ENCODE peak calls at places on chromosomes 12 and 14, in four cellular contexts. C is K562, E is HepG2, N is HCT116. Z is an unnamed sample.

GRCh38 chr12:47053991-47054390 is 25.4 kb upstream of the PCED1B start:
- DNase-seq in C (no peak), E (no peak), N (no peak), Z (no peak)

GRCh38 chr14:22185191-22185590 is 403.8 kb downstream of the DAD1 start:
- DNase-seq in E (peak), C (no peak), N (no peak), Z (no peak)

GRCh38 chr12:80262372-80263170 is 163.2 kb downstream of the OTOGL start:
- DNase-seq in C (no peak), E (no peak), N (no peak), Z (no peak)

GRCh38 chr12:38669530-38669929 is 235.9 kb downstream of the CPNE8 start:
- DNase-seq in N (no peak), E (no peak), C (peak), Z (no peak)

GRCh38 chr14:101738921-101739320 is 22.6 kb upstream of the PPP2R5C start:
- DNase-seq in N (no peak), C (no peak), E (no peak), Z (no peak)

GRCh38 chr12:10940389-10940788 is 1.3 kb upstream of the TAS2R14 start:
- DNase-seq in C (no peak), N (no peak), E (peak), Z (no peak)

GRCh38 chr12:131694116-131694838 is 16.6 kb upstream of the SFSWAP start:
- DNase-seq in E (no peak), C (no peak), N (no peak), Z (no peak)

GRCh38 chr14:36279306-36280244 is 40.9 kb downstream of the MBIP start:
- DNase-seq in E (no peak), N (no peak), C (no peak), Z (no peak)

GRCh38 chr12:52221912-52222457 is 11.1 kb upstream of the KRT7 start:
- DNase-seq in C (peak), E (no peak), N (peak), Z (no peak)

GRCh38 chr14:50242566-50243288 is 11.3 kb upstream of the SOS2 start:
- DNase-seq in E (no peak), N (no peak), C (no peak), Z (no peak)

GRCh38 chr12:67426067-67426466 is 156.9 kb downstream of the CAND1 start:
- DNase-seq in C (no peak), N (no peak), E (no peak), Z (no peak)

GRCh38 chr12:89947437-89948265 is 239.0 kb upstream of the ATP2B1 start:
- DNase-seq in E (no peak), N (no peak), C (no peak), Z (peak)

GRCh38 chr14:58414845-58415244 is 12.5 kb downstream of the TIMM9 start:
- DNase-seq in N (no peak), C (peak), E (no peak), Z (no peak)

GRCh38 chr12:68080577-68080976 is 79.0 kb downstream of the IFNG start:
- DNase-seq in C (no peak), N (no peak), E (no peak), Z (no peak)

GRCh38 chr12:48882325-48882687 is 16.6 kb upstream of the RND1 start:
- DNase-seq in N (no peak), E (no peak), C (no peak), Z (no peak)

GRCh38 chr12:29241821-29242591 is 92.9 kb downstream of the FAR2 start:
- DNase-seq in N (peak), C (no peak), E (peak), Z (peak)

GRCh38 chr12:46133751-46134150 is 135.1 kb downstream of the SLC38A1 start:
- DNase-seq in N (no peak), E (no peak), C (no peak), Z (no peak)

GRCh38 chr14:90624732-90625444 is 191.3 kb downstream of the TTC7B start:
- DNase-seq in C (no peak), N (no peak), E (peak), Z (no peak)

GRCh38 chr12:122917508-122918227 is 21.7 kb upstream of the VPS37B start:
- DNase-seq in C (peak), N (no peak), E (peak), Z (no peak)

GRCh38 chr14:59161571-59162175 is 26.8 kb upstream of the DAAM1 start:
- DNase-seq in N (peak), C (no peak), E (peak), Z (no peak)

GRCh38 chr14:105149146-105149781 is 19.3 kb downstream of the JAG2 start:
- DNase-seq in C (no peak), N (no peak), E (no peak), Z (no peak)

GRCh38 chr14:51386983-51387730 is 147.1 kb downstream of the TMX1 start:
- DNase-seq in C (no peak), N (no peak), E (no peak), Z (no peak)

GRCh38 chr14:54366726-54367707 is 29.8 kb upstream of the CDKN3 start:
- DNase-seq in C (peak), N (peak), E (peak), Z (peak)

GRCh38 chr12:111757361-111758119 is 9.2 kb upstream of the ALDH2 start:
- DNase-seq in N (no peak), E (no peak), C (no peak), Z (no peak)

GRCh38 chr12:117006333-117006732 is 92.9 kb downstream of the TESC start:
- DNase-seq in N (no peak), C (no peak), E (no peak), Z (no peak)

GRCh38 chr12:124559182-124560017 is 8.0 kb downstream of the NCOR2 start:
- DNase-seq in N (no peak), C (no peak), E (no peak), Z (no peak)

GRCh38 chr14:72894623-72895378 is 900 bp upstream of the DPF3 start:
- DNase-seq in C (peak), N (no peak), E (no peak), Z (no peak)

GRCh38 chr12:64385468-64385867 is 5.1 kb downstream of the C12orf56 start:
- DNase-seq in C (no peak), E (no peak), N (peak), Z (no peak)
- TF ChIP-seq TCF7L2 in C (no peak), E (no peak), N (no peak), Z (no peak)

GRCh38 chr12:94970560-94970959 is 32.9 kb downstream of the NDUFA12 start:
- DNase-seq in C (no peak), E (no peak), N (no peak), Z (no peak)

GRCh38 chr12:94969424-94969823 is 34.1 kb downstream of the NDUFA12 start:
- DNase-seq in E (no peak), N (no peak), C (no peak), Z (no peak)

GRCh38 chr12:94971923-94972322 is 31.6 kb downstream of the NDUFA12 start:
- DNase-seq in C (no peak), N (no peak), E (no peak), Z (no peak)

GRCh38 chr12:94972795-94973194 is 30.7 kb downstream of the NDUFA12 start:
- DNase-seq in C (no peak), N (no peak), E (no peak), Z (no peak)

DNA sequence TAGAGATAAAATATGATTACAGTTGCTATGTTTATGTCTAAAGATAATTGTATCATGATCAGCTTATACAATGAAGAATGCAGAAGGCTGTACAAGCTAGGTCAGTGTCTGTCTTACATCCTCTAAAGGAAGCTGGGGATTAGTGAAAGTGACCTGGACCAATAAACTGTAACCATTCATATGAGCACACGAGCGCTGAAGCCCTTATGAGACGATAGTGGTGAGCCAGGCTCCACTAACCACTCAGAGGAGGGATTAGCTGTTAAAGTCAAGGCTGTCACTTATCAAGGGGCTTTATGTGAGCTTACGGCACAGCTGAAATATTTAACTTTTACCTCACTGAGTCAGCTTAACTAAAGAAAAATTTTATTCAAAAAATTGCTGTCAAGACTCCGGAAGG is 30.3 kb downstream of the NDUFA12 start:
- DNase-seq in C (no peak), E (no peak), N (no peak), Z (no peak)
- TF ChIP-seq SIN3A in C (no peak), E (no peak), N (no peak), Z (no peak)

DNA sequence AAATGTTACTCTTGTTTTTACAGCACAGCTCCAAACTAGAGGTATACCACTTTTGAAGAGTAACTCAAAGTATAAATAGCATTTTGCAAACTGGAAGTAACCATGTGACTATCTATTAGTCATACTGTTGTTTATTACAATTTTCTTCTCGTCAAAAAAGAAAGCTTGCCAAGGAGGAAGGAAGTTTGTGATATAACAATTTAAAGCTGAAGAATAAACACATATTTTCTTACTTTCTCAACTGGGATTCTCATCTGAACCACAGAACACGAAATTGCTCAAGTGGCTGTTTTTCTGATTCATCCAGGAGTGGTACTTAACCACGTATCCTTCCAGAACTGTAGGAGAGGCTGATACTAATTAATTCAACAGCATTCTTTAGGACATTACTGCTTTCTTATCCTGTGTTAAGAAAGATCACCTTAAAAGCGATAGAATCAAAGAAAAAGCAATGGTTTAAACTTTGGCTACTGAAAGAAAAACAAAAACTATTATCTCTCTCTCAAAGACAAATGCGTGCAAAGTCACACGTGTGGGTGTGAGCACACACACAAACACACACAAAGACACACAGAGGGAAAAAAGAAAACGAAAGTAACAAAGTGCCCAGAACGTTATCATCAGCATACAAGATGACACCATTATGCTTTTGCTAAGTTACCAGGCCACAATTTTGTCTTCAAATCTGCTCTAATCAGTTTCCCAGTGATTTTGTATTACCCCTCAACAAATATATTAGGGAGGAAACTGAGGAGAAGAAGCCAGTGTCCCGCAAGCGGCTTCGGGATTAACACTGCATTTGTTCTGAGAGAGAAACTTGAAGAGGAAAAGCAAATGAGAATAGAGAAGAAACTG is at the start of gene CLEC2B:
- DNase-seq in N (no peak), E (no peak), C (no peak), Z (no peak)
- TF ChIP-seq TCF7L2 in N (no peak), E (no peak), C (no peak), Z (no peak)

GRCh38 chr12:119302334-119303132 is 32.0 kb upstream of the CCDC60 start:
- DNase-seq in N (no peak), E (no peak), C (no peak), Z (no peak)
- TF ChIP-seq SIN3A in N (no peak), E (no peak), C (no peak), Z (no peak)

DNA sequence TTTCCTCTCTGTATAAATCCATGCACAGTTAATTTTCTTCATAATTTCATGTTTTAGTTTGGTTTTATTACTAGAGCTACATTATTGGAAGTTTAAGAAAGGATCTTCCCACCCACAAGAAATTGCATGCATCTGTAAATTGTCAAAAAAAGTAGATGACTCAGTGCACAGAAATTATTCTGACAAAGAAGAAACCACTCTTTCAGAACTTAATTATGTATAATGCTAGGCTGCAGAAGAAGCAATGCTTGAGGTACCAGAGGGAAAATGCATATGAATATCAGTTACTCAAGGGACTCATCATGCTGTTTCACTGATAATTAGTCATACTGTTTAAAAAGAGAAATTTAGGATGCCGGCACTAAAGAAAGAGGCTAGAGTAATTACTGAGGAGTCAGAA is 147.0 kb downstream of the SLC16A7 start:
- DNase-seq in E (no peak), C (no peak), N (no peak), Z (no peak)
- TF ChIP-seq TCF7L2 in E (no peak), C (no peak), N (no peak), Z (no peak)

GRCh38 chr12:76276499-76277151 is 71.6 kb downstream of the BBS10 start:
- DNase-seq in E (no peak), C (no peak), N (no peak), Z (no peak)
- TF ChIP-seq SIN3A in E (no peak), C (no peak), N (no peak), Z (no peak)

GRCh38 chr12:106863185-106863584 is 88.7 kb downstream of the RIC8B start:
- DNase-seq in N (no peak), E (no peak), C (no peak), Z (no peak)

GRCh38 chr12:106865685-106866084 is 90.0 kb upstream of the TMEM263 start:
- DNase-seq in E (no peak), C (no peak), N (no peak), Z (no peak)

GRCh38 chr12:106866426-106867080 is 89.2 kb upstream of the TMEM263 start:
- DNase-seq in C (no peak), N (no peak), E (no peak), Z (no peak)

GRCh38 chr12:106861984-106862894 is 87.8 kb downstream of the RIC8B start:
- DNase-seq in C (no peak), E (peak), N (no peak), Z (no peak)
- TF ChIP-seq TCF7L2 in C (no peak), E (no peak), N (no peak), Z (no peak)

GRCh38 chr12:106902053-106902452 is 53.7 kb upstream of the TMEM263 start:
- DNase-seq in C (no peak), N (no peak), E (no peak), Z (no peak)

GRCh38 chr12:106900554-106900953 is 55.2 kb upstream of the TMEM263 start:
- DNase-seq in E (no peak), C (no peak), N (no peak), Z (no peak)

GRCh38 chr12:106906715-106907114 is 49.0 kb upstream of the TMEM263 start:
- DNase-seq in C (no peak), N (no peak), E (no peak), Z (no peak)

GRCh38 chr12:106901276-106901675 is 54.4 kb upstream of the TMEM263 start:
- DNase-seq in E (no peak), C (no peak), N (no peak), Z (no peak)

DNA sequence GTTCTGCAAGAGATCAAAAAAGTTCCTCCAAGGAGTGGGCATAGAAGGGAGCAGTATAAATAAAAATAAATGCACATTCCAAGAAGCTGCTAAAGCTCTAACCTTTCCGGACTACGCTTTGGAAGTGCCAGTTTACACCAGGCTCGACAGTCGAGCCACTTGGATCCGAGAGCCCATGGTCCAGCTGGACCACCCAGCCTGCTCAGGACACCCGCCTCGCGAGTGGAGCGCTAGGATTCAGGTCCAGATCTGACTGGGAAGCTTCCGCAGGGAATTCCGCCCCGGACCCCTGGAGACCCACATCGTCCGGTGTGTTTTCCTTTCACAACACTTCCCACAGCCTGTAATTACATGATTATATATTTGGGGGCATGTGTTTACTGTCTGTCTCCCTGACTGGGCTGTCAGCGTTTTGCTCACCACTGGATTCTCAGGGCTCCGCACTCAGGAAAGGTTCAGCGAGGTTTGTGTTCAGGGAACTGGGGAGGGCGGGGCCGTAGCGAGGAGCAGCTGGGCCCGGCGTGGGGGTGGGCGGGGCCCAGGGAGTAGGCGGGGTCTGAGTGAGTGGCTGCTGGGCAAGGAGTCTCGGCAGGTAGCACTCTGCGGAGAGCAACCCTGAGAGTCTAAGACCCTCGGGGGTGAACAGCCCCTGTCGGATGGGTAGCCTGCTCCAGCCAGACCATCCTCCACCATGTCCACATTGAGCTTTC is 52.3 kb upstream of the TMEM263 start:
- DNase-seq in C (peak), N (peak), E (peak), Z (no peak)
- TF ChIP-seq SIN3A in C (no peak), N (no peak), E (no peak), Z (no peak)